ENCODE peak calls at places on chromosome 2, in nine cellular contexts. H is AG10803, Q is Caco-2, P is dorsolateral prefrontal cortex, Y is brain microvascular endothelial cell, A is astrocyte of the spinal cord, V is adipocyte, B is prostate gland, Z is PC-3. D is an unnamed sample.

GRCh38 chr2:179592167-179592936 is 269.1 kb downstream of the ZNF385B start:
- DNase-seq in H (peak; percentile 37), Q (no peak), P (no peak), Y (peak; percentile 22), A (peak; percentile 82), V (peak; percentile 77), B (no peak), Z (peak; percentile 63), D (no peak)

GRCh38 chr2:241064008-241064801 is 37.9 kb downstream of the MTERF4 start:
- DNase-seq in H (no peak), Q (peak; percentile 28), P (peak; percentile 31), Y (no peak), A (no peak), V (no peak), B (peak; percentile 69), Z (peak; percentile 19), D (peak; percentile 51)

GRCh38 chr2:90069290-90069894 is 1377.9 kb downstream of the RPIA start:
- DNase-seq in H (peak; percentile 33), Q (peak; percentile 74), P (peak; percentile 38), Y (no peak), A (no peak), V (no peak), B (no peak), Z (peak; percentile 65), D (no peak)

GRCh38 chr2:212359425-212360067 is 179.1 kb downstream of the ERBB4 start:
- DNase-seq in H (no peak), Q (peak; percentile 22), P (no peak), Y (no peak), A (no peak), V (no peak), B (no peak), Z (no peak), D (no peak)

GRCh38 chr2:73892631-73893329 is at the start of gene ACTG2:
- DNase-seq in H (no peak), Q (no peak), P (no peak), Y (peak; percentile 22), A (peak; percentile 60), V (peak; percentile 29), B (no peak), Z (peak; percentile 9), D (peak; percentile 94)

GRCh38 chr2:113755690-113756063 is 765 bp downstream of the SLC35F5 start:
- DNase-seq in H (no peak), Q (no peak), P (no peak), Y (peak; percentile 31), A (peak; percentile 56), V (peak; percentile 65), B (peak; percentile 5), Z (peak; percentile 15), D (no peak)

GRCh38 chr2:120754067-120754960 is 18.6 kb downstream of the GLI2 start:
- DNase-seq in H (no peak), Q (no peak), P (peak; percentile 3), Y (no peak), A (no peak), V (no peak), B (no peak), Z (peak; percentile 71), D (no peak)

GRCh38 chr2:60336442-60337141 is 216.9 kb downstream of the BCL11A start:
- DNase-seq in H (no peak), Q (no peak), P (no peak), Y (no peak), A (no peak), V (no peak), B (no peak), Z (no peak), D (no peak)

GRCh38 chr2:160156665-160157064 is 43.4 kb downstream of the ITGB6 start:
- DNase-seq in H (peak; percentile 52), Q (no peak), P (no peak), Y (peak; percentile 64), A (peak; percentile 61), V (no peak), B (no peak), Z (peak; percentile 42), D (no peak)

DNA sequence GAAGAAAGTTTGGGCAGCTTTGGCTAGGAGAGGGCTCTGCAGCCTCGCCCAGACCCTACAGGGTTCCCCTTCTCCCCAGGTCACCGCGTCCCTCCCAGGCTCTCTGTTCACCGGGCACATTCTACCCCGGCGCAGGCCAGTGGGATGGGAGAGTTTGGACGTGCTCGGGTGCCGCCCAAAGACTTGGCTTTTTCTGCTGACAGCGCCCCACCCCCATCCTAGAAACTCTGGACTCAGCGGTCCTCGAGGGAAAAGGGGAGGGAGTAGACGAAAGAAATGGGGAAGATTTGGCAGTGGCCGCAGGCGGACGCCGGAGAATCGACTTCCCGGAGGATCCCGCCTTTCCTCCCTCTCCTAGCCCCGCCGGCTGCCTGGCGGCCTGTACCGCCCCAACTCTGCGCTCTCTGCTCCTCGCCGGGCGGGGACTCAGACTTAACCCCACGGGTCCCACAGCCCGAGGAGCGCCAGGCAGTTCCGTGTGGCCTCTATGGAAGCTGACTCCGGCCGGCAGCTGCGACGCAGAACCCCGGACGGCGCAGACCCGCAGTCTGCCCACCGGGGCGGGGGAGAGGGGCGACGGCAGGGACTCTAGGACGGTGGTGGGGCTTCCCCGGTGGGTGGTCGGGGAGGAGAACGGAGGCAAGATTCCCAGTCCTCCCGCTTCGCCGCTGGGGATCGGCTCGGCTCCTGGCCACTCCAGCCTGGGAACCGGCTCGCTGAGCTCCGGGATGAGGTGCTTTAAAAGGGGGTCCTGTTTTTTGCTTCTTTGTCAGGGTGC is 865 bp upstream of the SIX2 start:
- DNase-seq in H (peak; percentile 30), Q (peak; percentile 51), P (no peak), Y (peak; percentile 74), A (peak; percentile 73), V (peak; percentile 92), B (peak; percentile 37), Z (peak; percentile 75), D (peak; percentile 77)
- H3K4me3 ChIP-seq in H (peak overlapping the region; percentile 56), Q (peak overlapping the region; percentile 43), P (peak overlapping the region; percentile 36), Y (peak overlapping the region; percentile 59), A (peak overlapping the region; percentile 31), V (peak overlapping the region; percentile 90), B (peak overlapping the region; percentile 36), Z (peak overlapping the region; percentile 74), D (peak overlapping the region; percentile 45)

GRCh38 chr2:20049631-20050030 is 1.8 kb downstream of the LAPTM4A start:
- DNase-seq in H (peak; percentile 29), Q (no peak), P (no peak), Y (no peak), A (peak; percentile 34), V (peak; percentile 60), B (no peak), Z (no peak), D (no peak)
- H3K4me3 ChIP-seq in H (peak overlapping the region; percentile 70), Q (no peak overlapping the region), P (peak overlapping the region; percentile 83), Y (peak overlapping the region; percentile 97), A (peak overlapping the region; percentile 96), V (peak overlapping the region; percentile 100), B (peak overlapping the region; percentile 89), Z (peak overlapping the region; percentile 79), D (peak overlapping the region; percentile 87)

GRCh38 chr2:222294996-222295367 is 3.8 kb downstream of the PAX3 start:
- DNase-seq in H (no peak), Q (no peak), P (no peak), Y (no peak), A (no peak), V (peak; percentile 70), B (no peak), Z (no peak), D (no peak)

GRCh38 chr2:222295368-222296041 is 3.3 kb downstream of the PAX3 start:
- DNase-seq in H (no peak), Q (no peak), P (no peak), Y (no peak), A (peak; percentile 63), V (peak; percentile 66), B (no peak), Z (no peak), D (no peak)

GRCh38 chr2:222296911-222297599 is 1.7 kb downstream of the PAX3 start:
- DNase-seq in H (no peak), Q (no peak), P (no peak), Y (no peak), A (peak; percentile 83), V (peak; percentile 78), B (no peak), Z (no peak), D (no peak)

GRCh38 chr2:222297600-222297935 is 1.2 kb downstream of the PAX3 start:
- DNase-seq in H (no peak), Q (no peak), P (no peak), Y (no peak), A (no peak), V (peak; percentile 60), B (no peak), Z (no peak), D (no peak)

DNA sequence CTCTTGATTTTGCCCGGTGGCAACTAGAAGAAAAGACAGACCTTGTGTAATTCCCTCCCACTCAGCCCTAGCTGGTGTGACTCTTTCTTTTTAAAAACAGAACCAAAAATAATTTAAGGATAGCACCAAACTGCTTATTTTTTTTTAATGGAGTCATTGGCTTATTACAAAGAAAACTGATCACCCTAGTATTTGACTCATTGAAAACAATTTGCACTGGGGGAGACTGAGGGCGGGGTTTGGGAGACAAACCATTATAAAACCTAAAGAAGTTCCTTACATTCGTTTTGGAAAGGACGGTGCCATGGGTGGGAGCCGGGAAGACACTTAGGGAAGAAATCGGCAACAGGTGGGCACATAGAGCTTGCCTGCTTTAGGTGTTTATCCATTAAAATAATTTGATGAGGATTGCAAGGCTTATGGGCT is 2.5 kb downstream of the PAX3 start:
- DNase-seq in H (no peak), Q (no peak), P (no peak), Y (no peak), A (peak; percentile 55), V (peak; percentile 53), B (no peak), Z (no peak), D (no peak)
- H3K4me3 ChIP-seq in H (peak overlapping the region; percentile 58), Q (no peak overlapping the region), P (no peak overlapping the region), Y (peak overlapping the region; percentile 64), A (peak overlapping the region; percentile 74), V (peak overlapping the region; percentile 75), B (no peak overlapping the region), Z (no peak overlapping the region), D (no peak overlapping the region)

GRCh38 chr2:158602027-158602426 is 145.3 kb downstream of the PKP4 start:
- DNase-seq in H (no peak), Q (no peak), P (no peak), Y (no peak), A (no peak), V (no peak), B (peak; percentile 39), Z (no peak), D (no peak)
- H3K4me3 ChIP-seq in H (no peak overlapping the region), Q (no peak overlapping the region), P (no peak overlapping the region), Y (no peak overlapping the region), A (no peak overlapping the region), V (no peak overlapping the region), B (no peak overlapping the region), Z (no peak overlapping the region), D (no peak overlapping the region)

DNA sequence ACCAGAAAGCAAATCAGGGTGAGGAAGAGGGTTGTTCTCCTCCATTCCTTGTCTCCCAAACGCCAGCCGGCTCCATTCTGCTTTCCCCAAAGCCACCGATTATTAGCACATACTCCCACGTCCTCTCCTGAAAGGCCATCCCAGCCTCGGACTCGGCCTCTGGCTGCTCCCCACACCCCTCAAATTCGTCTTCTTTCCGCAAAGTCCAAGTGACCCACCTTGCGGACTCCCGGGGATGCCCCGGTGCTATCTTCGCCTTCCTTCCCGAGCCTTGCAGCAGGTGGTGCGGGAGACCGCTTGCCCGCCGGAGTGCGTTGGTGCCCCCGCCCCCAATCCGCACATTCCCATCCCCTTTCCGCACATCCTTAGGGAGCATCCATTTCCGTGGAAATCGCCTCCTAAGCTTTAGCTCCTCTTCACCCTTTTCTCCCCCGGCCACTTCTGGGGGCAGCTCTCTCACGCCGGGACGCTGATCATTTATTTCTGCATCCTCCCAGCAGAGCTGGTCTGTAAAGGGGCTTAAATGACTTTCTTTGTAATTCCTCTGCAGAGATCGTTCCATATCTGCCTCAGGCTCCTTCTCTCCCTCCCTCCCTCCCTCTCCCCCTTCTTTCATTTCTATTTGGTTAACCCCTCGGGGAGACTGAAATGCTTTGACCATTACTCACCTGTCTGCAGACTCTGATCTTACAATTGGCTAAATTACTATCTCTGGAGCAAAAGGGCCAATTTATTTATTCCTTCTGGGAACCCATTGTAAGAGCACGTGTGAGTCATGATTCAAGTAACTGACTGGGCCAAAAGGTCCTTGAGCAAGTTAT is 1.2 kb upstream of the LYPD1 start:
- DNase-seq in H (peak; percentile 77), Q (peak; percentile 18), P (no peak), Y (peak; percentile 85), A (peak; percentile 97), V (peak; percentile 35), B (no peak), Z (peak; percentile 93), D (no peak)
- H3K4me3 ChIP-seq in H (peak overlapping the region; percentile 58), Q (peak overlapping the region; percentile 53), P (peak overlapping the region; percentile 65), Y (peak overlapping the region; percentile 61), A (peak overlapping the region; percentile 68), V (peak overlapping the region; percentile 81), B (peak overlapping the region; percentile 32), Z (peak overlapping the region; percentile 78), D (peak overlapping the region; percentile 53)

D was measured in sigmoid colon.